ENCODE peak calls at places on chromosomes 1 and 21, in eight cellular contexts. E is transverse colon, A is body of pancreas, R is endothelial cell of umbilical vein, I is GM12878, L is testis, F is adrenal gland, O is IMR-90. X is an unnamed sample.

GRCh38 chr1:196063307-196063706 is 544.9 kb downstream of the KCNT2 start:
- DNase-seq in E (no peak), A (no peak), R (no peak), I (no peak), L (no peak), F (no peak), O (peak), X (no peak)

GRCh38 chr1:77370588-77371306 is 88.9 kb downstream of the AK5 start:
- DNase-seq in E (no peak), A (no peak), R (no peak), I (no peak), L (no peak), F (no peak), O (peak), X (no peak)

GRCh38 chr1:178609015-178609414 is 96.1 kb downstream of the TEX35 start:
- DNase-seq in E (no peak), A (no peak), R (peak), I (no peak), L (no peak), F (no peak), O (peak), X (no peak)

GRCh38 chr1:160108888-160109662 is 6.5 kb upstream of the ATP1A2 start:
- DNase-seq in E (no peak), A (peak), R (peak), I (no peak), L (peak), F (peak), O (peak), X (no peak)

GRCh38 chr21:22795644-22796043 is 1797.4 kb downstream of the NCAM2 start:
- DNase-seq in E (no peak), A (no peak), R (no peak), I (no peak), L (no peak), F (no peak), O (no peak), X (no peak)

GRCh38 chr1:158147396-158148353 is 33.0 kb upstream of the CD1D start:
- DNase-seq in E (peak), A (no peak), R (no peak), I (no peak), L (no peak), F (peak), O (no peak), X (no peak)

GRCh38 chr1:171486048-171486519 is 754 bp downstream of the PRRC2C start:
- DNase-seq in E (peak), A (peak), R (peak), I (peak), L (peak), F (no peak), O (peak), X (no peak)

GRCh38 chr1:166915941-166916340 is 39.9 kb upstream of the TADA1 start:
- DNase-seq in E (no peak), A (no peak), R (no peak), I (no peak), L (no peak), F (no peak), O (peak), X (no peak)

GRCh38 chr1:182764029-182764768 is 25.4 kb upstream of the NPL start:
- DNase-seq in E (no peak), A (no peak), R (no peak), I (no peak), L (no peak), F (no peak), O (no peak), X (no peak)

GRCh38 chr21:32456497-32456918 is 44.0 kb downstream of the EVA1C start:
- DNase-seq in E (no peak), A (no peak), R (peak), I (no peak), L (peak), F (peak), O (peak), X (no peak)

GRCh38 chr1:239854956-239855355 is 236.7 kb upstream of the FMN2 start:
- DNase-seq in E (no peak), A (no peak), R (no peak), I (no peak), L (no peak), F (no peak), O (no peak), X (no peak)

GRCh38 chr21:46437511-46437910 is 21.2 kb upstream of the DIP2A start:
- DNase-seq in E (no peak), A (no peak), R (no peak), I (no peak), L (no peak), F (no peak), O (no peak), X (no peak)

GRCh38 chr21:38661296-38662223 is 144.2 kb upstream of the ETS2 start:
- DNase-seq in E (peak), A (no peak), R (peak), I (no peak), L (no peak), F (peak), O (peak), X (no peak)

GRCh38 chr21:34967509-34968289 is 81.4 kb downstream of the RUNX1 start:
- DNase-seq in E (no peak), A (no peak), R (no peak), I (no peak), L (no peak), F (no peak), O (peak), X (no peak)

GRCh38 chr1:94746635-94747525 is 73.3 kb upstream of the SLC44A3 start:
- DNase-seq in E (no peak), A (peak), R (no peak), I (no peak), L (peak), F (no peak), O (no peak), X (peak)

GRCh38 chr1:31666290-31666963 is 21.8 kb upstream of the PEF1 start:
- DNase-seq in E (peak), A (peak), R (no peak), I (no peak), L (no peak), F (no peak), O (peak), X (no peak)

GRCh38 chr21:32325706-32326105 is 27.1 kb downstream of the MRAP start:
- DNase-seq in E (no peak), A (no peak), R (no peak), I (no peak), L (no peak), F (no peak), O (peak), X (no peak)

GRCh38 chr1:181092056-181092455 is 3.6 kb downstream of the IER5 start:
- DNase-seq in E (no peak), A (no peak), R (no peak), I (no peak), L (no peak), F (no peak), O (no peak), X (no peak)

GRCh38 chr1:208239518-208240381 is 4.4 kb downstream of the PLXNA2 start:
- DNase-seq in E (peak), A (peak), R (peak), I (no peak), L (no peak), F (no peak), O (no peak), X (no peak)

GRCh38 chr21:42873096-42873495 is 6.2 kb downstream of the WDR4 start:
- DNase-seq in E (no peak), A (no peak), R (no peak), I (no peak), L (no peak), F (no peak), O (no peak), X (no peak)

GRCh38 chr1:224497714-224498573 is 63.3 kb upstream of the WDR26 start:
- DNase-seq in E (no peak), A (peak), R (peak), I (peak), L (peak), F (peak), O (peak), X (no peak)
- H3K4me3 ChIP-seq in E (no peak), A (no peak), R (no peak), I (peak), L (no peak), F (no peak), O (no peak), X (no peak)

DNA sequence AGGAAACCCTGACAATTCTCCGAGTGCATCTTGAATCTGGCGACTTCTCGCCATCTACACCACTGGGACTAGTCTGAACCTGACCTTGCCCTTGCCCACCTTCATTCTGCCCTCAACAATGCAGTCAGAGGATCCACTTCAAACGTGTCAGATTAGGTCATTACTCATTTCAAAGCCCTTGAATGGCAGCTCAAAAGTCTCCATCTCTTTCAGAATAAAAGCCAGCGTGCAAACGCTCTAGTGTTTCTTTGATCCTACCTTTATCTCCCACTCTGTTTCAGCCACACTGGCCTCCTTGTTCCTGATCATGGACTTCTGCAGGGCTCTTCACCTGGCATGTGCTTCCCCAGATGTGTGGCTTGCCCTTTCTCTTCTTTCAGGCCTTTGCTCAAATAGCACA is 31.3 kb downstream of the SLC30A1 start:
- DNase-seq in E (no peak), A (no peak), R (no peak), I (no peak), L (no peak), F (no peak), O (no peak), X (no peak)
- TF ChIP-seq POLR2A in E (no peak), A (no peak), R (no peak), I (no peak), L (no peak), F (no peak), O (no peak), X (no peak)

GRCh38 chr1:214271174-214271858 is 9.6 kb upstream of the SMYD2 start:
- DNase-seq in E (no peak), A (no peak), R (no peak), I (no peak), L (peak), F (no peak), O (no peak), X (no peak)
- TF ChIP-seq CTCF in E (no peak), A (no peak), R (no peak), I (peak), L (no peak), F (no peak), O (no peak), X (no peak)

DNA sequence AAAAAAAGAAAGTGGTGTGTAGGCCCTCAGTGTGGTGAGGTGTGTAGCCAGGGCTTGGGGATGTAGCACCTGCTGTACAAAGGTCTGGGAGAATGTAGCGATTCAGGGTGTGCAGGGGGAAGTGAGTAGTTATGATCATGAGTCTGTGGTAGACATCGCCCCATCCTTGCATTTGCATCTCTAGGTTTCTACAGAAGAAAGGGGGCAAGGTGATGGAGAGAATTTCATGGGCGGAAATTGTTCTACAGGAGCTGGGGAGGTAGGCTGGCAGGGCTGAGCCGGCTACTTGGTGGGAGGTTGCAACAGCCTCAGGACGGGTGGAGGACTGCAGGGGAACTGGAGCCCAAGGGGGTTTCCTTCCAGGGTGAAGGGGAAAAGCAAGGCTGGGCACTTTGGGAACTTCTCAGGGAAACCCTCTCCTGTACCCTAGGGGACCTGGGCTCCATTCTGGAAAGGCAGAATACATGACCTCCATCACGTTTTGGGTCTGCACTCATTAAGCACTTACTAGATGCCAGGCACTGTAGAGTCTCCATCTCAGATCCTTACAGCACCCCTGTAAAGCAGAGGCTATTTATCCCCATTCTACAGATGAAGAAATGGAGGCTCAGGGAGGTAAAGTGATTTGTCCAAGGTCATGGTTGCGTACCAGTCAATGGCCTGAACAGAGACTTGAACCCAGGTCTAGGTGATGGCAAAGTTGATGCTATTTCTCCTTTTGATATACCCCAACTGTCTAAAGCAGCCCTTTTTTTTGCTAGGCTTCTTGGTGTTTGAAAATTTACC is 14.5 kb upstream of the TNFRSF1B start:
- DNase-seq in E (no peak), A (no peak), R (no peak), I (peak), L (no peak), F (no peak), O (no peak), X (no peak)
- H3K4me3 ChIP-seq in E (no peak), A (no peak), R (no peak), I (no peak), L (no peak), F (no peak), O (no peak), X (no peak)

GRCh38 chr1:33670567-33670966 is 193.3 kb upstream of the HMGB4 start:
- DNase-seq in E (no peak), A (no peak), R (no peak), I (no peak), L (no peak), F (no peak), O (no peak), X (no peak)
- TF ChIP-seq POLR2A in E (no peak), A (no peak), R (no peak), I (no peak), L (no peak), F (no peak), O (no peak), X (no peak)

GRCh38 chr1:90795396-90795795 is 78.3 kb upstream of the BARHL2 start:
- DNase-seq in E (no peak), A (no peak), R (no peak), I (no peak), L (no peak), F (no peak), O (no peak), X (no peak)

GRCh38 chr1:90798883-90799282 is 81.8 kb upstream of the BARHL2 start:
- DNase-seq in E (no peak), A (no peak), R (no peak), I (no peak), L (no peak), F (no peak), O (no peak), X (no peak)

GRCh38 chr1:90802622-90803021 is 85.5 kb upstream of the BARHL2 start:
- DNase-seq in E (no peak), A (no peak), R (no peak), I (no peak), L (no peak), F (no peak), O (no peak), X (no peak)

GRCh38 chr1:90800012-90800717 is 83.1 kb upstream of the BARHL2 start:
- DNase-seq in E (no peak), A (no peak), R (no peak), I (no peak), L (no peak), F (no peak), O (no peak), X (no peak)
- TF ChIP-seq CTCF in E (no peak), A (no peak), R (no peak), I (no peak), L (no peak), F (no peak), O (no peak), X (no peak)